ENCODE peak calls at places on chromosomes 6 and 20, in four cellular contexts. A, Q, B and S are unnamed samples.

GRCh38 chr6:43488667-43489276 is 11.4 kb downstream of the TJAP1 start:
- DNase-seq in A (no peak), Q (no peak), B (no peak), S (no peak)

GRCh38 chr6:44415424-44415823 is 27.9 kb downstream of the CDC5L start:
- DNase-seq in B (no peak), A (no peak), Q (no peak), S (no peak)

GRCh38 chr6:154874684-154875594 is 120.2 kb upstream of the TIAM2 start:
- DNase-seq in B (no peak), Q (no peak), A (no peak), S (no peak)

GRCh38 chr6:31948753-31949413 is 3.0 kb downstream of the CFB start:
- DNase-seq in Q (no peak), B (no peak), A (no peak), S (no peak)

GRCh38 chr20:23225407-23226060 is 125.1 kb upstream of the NXT1 start:
- DNase-seq in B (no peak), A (peak), Q (peak), S (no peak)

GRCh38 chr20:23048283-23049200 is 930 bp downstream of the THBD start:
- DNase-seq in A (peak), Q (no peak), B (peak), S (peak)

GRCh38 chr6:25714765-25715164 is 39.8 kb upstream of the SLC17A4 start:
- DNase-seq in A (no peak), B (no peak), Q (no peak), S (no peak)

GRCh38 chr6:68497927-68498326 is 137.2 kb upstream of the ADGRB3 start:
- DNase-seq in A (no peak), Q (no peak), B (no peak), S (no peak)

GRCh38 chr20:12882832-12883506 is 125.8 kb upstream of the SPTLC3 start:
- DNase-seq in Q (no peak), A (no peak), B (no peak), S (no peak)

GRCh38 chr20:35942243-35942642 is 12.1 kb downstream of the SCAND1 start:
- DNase-seq in A (no peak), Q (peak), B (no peak), S (no peak)

GRCh38 chr20:61765871-61766654 is 299.6 kb downstream of the TAF4 start:
- DNase-seq in A (peak), B (no peak), Q (no peak), S (peak)

GRCh38 chr6:106116125-106116524 is 30.0 kb downstream of the PRDM1 start:
- DNase-seq in Q (peak), B (no peak), A (no peak), S (no peak)

GRCh38 chr6:102812242-102812641 is 1418.7 kb downstream of the GRIK2 start:
- DNase-seq in A (no peak), B (no peak), Q (no peak), S (no peak)

GRCh38 chr6:16754274-16754673 is 7.0 kb downstream of the ATXN1 start:
- DNase-seq in Q (no peak), B (no peak), A (no peak), S (no peak)

GRCh38 chr20:19885981-19886665 is 128.1 kb downstream of the RIN2 start:
- DNase-seq in Q (peak), A (peak), B (peak), S (peak)

GRCh38 chr6:90905351-90905750 is 318.5 kb upstream of the MAP3K7 start:
- DNase-seq in B (peak), A (no peak), Q (no peak), S (no peak)

GRCh38 chr6:30889921-30890645 is 5.8 kb downstream of the DDR1 start:
- DNase-seq in A (peak), Q (peak), B (peak), S (no peak)

GRCh38 chr6:158460602-158461092 is 99.2 kb upstream of the TMEM181 start:
- DNase-seq in A (no peak), B (no peak), Q (no peak), S (no peak)

GRCh38 chr6:154500769-154501171 is 9.7 kb downstream of the CNKSR3 start:
- DNase-seq in Q (peak), A (no peak), B (no peak), S (no peak)

GRCh38 chr6:77326029-77326428 is 137.3 kb downstream of the HTR1B start:
- DNase-seq in A (no peak), Q (no peak), B (no peak), S (no peak)

GRCh38 chr6:136956590-136957573 is 34.8 kb downstream of the SLC35D3 start:
- DNase-seq in A (no peak), Q (no peak), B (peak), S (no peak)

GRCh38 chr20:56518126-56518525 is 6.4 kb upstream of the FAM209A start:
- DNase-seq in A (peak), B (no peak), Q (no peak), S (no peak)

GRCh38 chr6:73537677-73538076 is 16.8 kb upstream of the EEF1A1 start:
- DNase-seq in B (no peak), Q (no peak), A (no peak), S (no peak)

GRCh38 chr20:44993343-44993742 is 27.0 kb downstream of the STK4 start:
- DNase-seq in Q (no peak), B (no peak), A (no peak), S (no peak)